ENCODE peak calls at places on chromosomes 2 and 18, in seven cellular contexts. One of them, this sample, is unnamed.

GRCh38 chr2:39737661-39738060 is 41.4 kb downstream of the THUMPD2 start:
- DNase-seq in K562: no peak
- DNase-seq in SK-N-SH: no peak
- DNase-seq in GM12878: no peak
- DNase-seq in HCT116: no peak
- DNase-seq in H1: peak
- DNase-seq in HepG2: no peak
- DNase-seq in this sample: no peak

GRCh38 chr2:36438454-36438977 is 82.9 kb downstream of the CRIM1 start:
- DNase-seq in K562: no peak
- DNase-seq in HCT116: peak
- DNase-seq in GM12878: no peak
- DNase-seq in HepG2: no peak
- DNase-seq in SK-N-SH: peak
- DNase-seq in H1: no peak
- DNase-seq in this sample: peak

GRCh38 chr2:196983934-196984333 is 57.4 kb upstream of the PGAP1 start:
- DNase-seq in GM12878: no peak
- DNase-seq in H1: no peak
- DNase-seq in HCT116: no peak
- DNase-seq in HepG2: no peak
- DNase-seq in K562: no peak
- DNase-seq in SK-N-SH: no peak
- DNase-seq in this sample: no peak

GRCh38 chr2:229714736-229715541 is 584 bp upstream of the DNER start:
- DNase-seq in GM12878: no peak
- DNase-seq in HepG2: peak
- DNase-seq in H1: peak
- DNase-seq in K562: peak
- DNase-seq in SK-N-SH: peak
- DNase-seq in HCT116: no peak
- DNase-seq in this sample: peak

GRCh38 chr2:195363496-195363895 is 293.5 kb upstream of the SLC39A10 start:
- DNase-seq in GM12878: no peak
- DNase-seq in H1: no peak
- DNase-seq in HCT116: no peak
- DNase-seq in SK-N-SH: no peak
- DNase-seq in K562: no peak
- DNase-seq in HepG2: no peak
- DNase-seq in this sample: no peak

GRCh38 chr2:240733803-240734495 is 42.3 kb downstream of the AQP12A start:
- DNase-seq in HepG2: no peak
- DNase-seq in SK-N-SH: no peak
- DNase-seq in K562: no peak
- DNase-seq in GM12878: no peak
- DNase-seq in HCT116: no peak
- DNase-seq in H1: no peak
- DNase-seq in this sample: no peak

GRCh38 chr18:41096504-41096903 is 858.5 kb upstream of the PIK3C3 start:
- DNase-seq in H1: no peak
- DNase-seq in HCT116: no peak
- DNase-seq in SK-N-SH: peak
- DNase-seq in GM12878: no peak
- DNase-seq in HepG2: no peak
- DNase-seq in K562: no peak
- DNase-seq in this sample: no peak

GRCh38 chr2:105910497-105911238 is 166.0 kb downstream of the NCK2 start:
- DNase-seq in HCT116: no peak
- DNase-seq in H1: no peak
- DNase-seq in K562: no peak
- DNase-seq in GM12878: no peak
- DNase-seq in SK-N-SH: no peak
- DNase-seq in HepG2: peak
- DNase-seq in this sample: peak

GRCh38 chr2:168798076-168798887 is 4.2 kb upstream of the NOSTRIN start:
- DNase-seq in K562: peak
- DNase-seq in H1: no peak
- DNase-seq in HepG2: no peak
- DNase-seq in HCT116: no peak
- DNase-seq in GM12878: no peak
- DNase-seq in SK-N-SH: no peak
- DNase-seq in this sample: no peak

GRCh38 chr2:74441690-74442482 is at the start of gene RTKN:
- DNase-seq in H1: peak
- DNase-seq in GM12878: no peak
- DNase-seq in K562: no peak
- DNase-seq in HCT116: peak
- DNase-seq in HepG2: peak
- DNase-seq in SK-N-SH: no peak
- DNase-seq in this sample: peak

GRCh38 chr18:34342960-34343359 is 118.2 kb upstream of the NOL4 start:
- DNase-seq in SK-N-SH: no peak
- DNase-seq in HCT116: no peak
- DNase-seq in K562: no peak
- DNase-seq in GM12878: no peak
- DNase-seq in H1: no peak
- DNase-seq in HepG2: no peak
- DNase-seq in this sample: no peak

GRCh38 chr2:207354466-207354865 is 175.3 kb upstream of the CREB1 start:
- DNase-seq in HepG2: no peak
- DNase-seq in HCT116: no peak
- DNase-seq in SK-N-SH: no peak
- DNase-seq in K562: no peak
- DNase-seq in GM12878: no peak
- DNase-seq in H1: no peak
- DNase-seq in this sample: no peak

GRCh38 chr2:70116936-70117554 is 29.8 kb downstream of the PCBP1 start:
- DNase-seq in GM12878: no peak
- DNase-seq in HepG2: no peak
- DNase-seq in SK-N-SH: no peak
- DNase-seq in H1: no peak
- DNase-seq in HCT116: no peak
- DNase-seq in K562: no peak
- DNase-seq in this sample: no peak

GRCh38 chr2:127479219-127479825 is 47.0 kb downstream of the IWS1 start:
- DNase-seq in SK-N-SH: peak
- DNase-seq in HCT116: peak
- DNase-seq in HepG2: peak
- DNase-seq in H1: no peak
- DNase-seq in GM12878: peak
- DNase-seq in K562: no peak
- DNase-seq in this sample: peak

GRCh38 chr2:43210467-43211303 is 15.7 kb downstream of the ZFP36L2 start:
- DNase-seq in GM12878: no peak
- DNase-seq in HCT116: no peak
- DNase-seq in K562: peak
- DNase-seq in HepG2: peak
- DNase-seq in SK-N-SH: no peak
- DNase-seq in H1: no peak
- DNase-seq in this sample: no peak

GRCh38 chr2:75560022-75560767 is 544 bp downstream of the EVA1A start:
- DNase-seq in SK-N-SH: peak
- DNase-seq in HCT116: no peak
- DNase-seq in HepG2: no peak
- DNase-seq in GM12878: no peak
- DNase-seq in H1: peak
- DNase-seq in K562: no peak
- DNase-seq in this sample: peak

GRCh38 chr18:8162797-8163196 is 446.4 kb upstream of the RAB12 start:
- DNase-seq in HepG2: no peak
- DNase-seq in SK-N-SH: no peak
- DNase-seq in GM12878: no peak
- DNase-seq in H1: no peak
- DNase-seq in HCT116: no peak
- DNase-seq in K562: no peak
- DNase-seq in this sample: no peak

GRCh38 chr18:32907656-32908441 is 135.0 kb upstream of the KLHL14 start:
- DNase-seq in HepG2: no peak
- DNase-seq in SK-N-SH: no peak
- DNase-seq in HCT116: no peak
- DNase-seq in GM12878: no peak
- DNase-seq in H1: no peak
- DNase-seq in K562: no peak
- DNase-seq in this sample: no peak

GRCh38 chr2:85753525-85754312 is at the start of gene ATOH8:
- DNase-seq in GM12878: no peak
- DNase-seq in K562: peak
- DNase-seq in HepG2: peak
- DNase-seq in H1: peak
- DNase-seq in SK-N-SH: peak
- DNase-seq in HCT116: no peak
- DNase-seq in this sample: peak

GRCh38 chr2:231387904-231388724 is 7.4 kb upstream of the B3GNT7 start:
- DNase-seq in SK-N-SH: peak
- DNase-seq in H1: no peak
- DNase-seq in HCT116: no peak
- DNase-seq in K562: no peak
- DNase-seq in GM12878: no peak
- DNase-seq in HepG2: peak
- DNase-seq in this sample: no peak

GRCh38 chr2:66440011-66440542 is 5.2 kb downstream of the MEIS1 start:
- DNase-seq in K562: no peak
- DNase-seq in SK-N-SH: no peak
- DNase-seq in HepG2: no peak
- DNase-seq in H1: no peak
- DNase-seq in HCT116: no peak
- DNase-seq in GM12878: no peak
- DNase-seq in this sample: no peak

GRCh38 chr2:223100061-223100511 is 48.1 kb downstream of the KCNE4 start:
- DNase-seq in K562: no peak
- DNase-seq in SK-N-SH: no peak
- DNase-seq in GM12878: no peak
- DNase-seq in H1: no peak
- DNase-seq in HCT116: no peak
- DNase-seq in HepG2: no peak
- DNase-seq in this sample: peak

GRCh38 chr2:11234309-11234708 is 79.0 kb downstream of the SLC66A3 start:
- DNase-seq in H1: no peak
- DNase-seq in SK-N-SH: peak
- DNase-seq in HepG2: no peak
- DNase-seq in K562: no peak
- DNase-seq in HCT116: no peak
- DNase-seq in GM12878: no peak
- DNase-seq in this sample: peak

GRCh38 chr2:106886916-106887758 is 1.2 kb upstream of the ST6GAL2 start:
- DNase-seq in HCT116: no peak
- DNase-seq in SK-N-SH: peak
- DNase-seq in HepG2: no peak
- DNase-seq in GM12878: no peak
- DNase-seq in H1: peak
- DNase-seq in K562: no peak
- DNase-seq in this sample: no peak

GRCh38 chr2:160062283-160063005 is at the start of gene PLA2R1:
- DNase-seq in HepG2: no peak
- DNase-seq in K562: no peak
- DNase-seq in GM12878: no peak
- DNase-seq in SK-N-SH: no peak
- DNase-seq in HCT116: no peak
- DNase-seq in H1: peak
- DNase-seq in this sample: peak

GRCh38 chr2:171436307-171436706 is 2.3 kb downstream of the DCAF17 start:
- DNase-seq in HepG2: no peak
- DNase-seq in K562: no peak
- DNase-seq in H1: no peak
- DNase-seq in GM12878: no peak
- DNase-seq in HCT116: no peak
- DNase-seq in SK-N-SH: no peak
- DNase-seq in this sample: no peak

GRCh38 chr2:171441470-171441869 is 7.4 kb downstream of the DCAF17 start:
- DNase-seq in GM12878: no peak
- DNase-seq in K562: no peak
- DNase-seq in HepG2: no peak
- DNase-seq in H1: no peak
- DNase-seq in SK-N-SH: no peak
- DNase-seq in HCT116: no peak
- DNase-seq in this sample: no peak
- TF ChIP-seq JUND in GM12878: no peak
- TF ChIP-seq JUND in K562: no peak
- TF ChIP-seq JUND in HepG2: no peak
- TF ChIP-seq JUND in H1: no peak
- TF ChIP-seq JUND in SK-N-SH: no peak
- TF ChIP-seq JUND in HCT116: no peak
- TF ChIP-seq JUND in this sample: no peak

DNA sequence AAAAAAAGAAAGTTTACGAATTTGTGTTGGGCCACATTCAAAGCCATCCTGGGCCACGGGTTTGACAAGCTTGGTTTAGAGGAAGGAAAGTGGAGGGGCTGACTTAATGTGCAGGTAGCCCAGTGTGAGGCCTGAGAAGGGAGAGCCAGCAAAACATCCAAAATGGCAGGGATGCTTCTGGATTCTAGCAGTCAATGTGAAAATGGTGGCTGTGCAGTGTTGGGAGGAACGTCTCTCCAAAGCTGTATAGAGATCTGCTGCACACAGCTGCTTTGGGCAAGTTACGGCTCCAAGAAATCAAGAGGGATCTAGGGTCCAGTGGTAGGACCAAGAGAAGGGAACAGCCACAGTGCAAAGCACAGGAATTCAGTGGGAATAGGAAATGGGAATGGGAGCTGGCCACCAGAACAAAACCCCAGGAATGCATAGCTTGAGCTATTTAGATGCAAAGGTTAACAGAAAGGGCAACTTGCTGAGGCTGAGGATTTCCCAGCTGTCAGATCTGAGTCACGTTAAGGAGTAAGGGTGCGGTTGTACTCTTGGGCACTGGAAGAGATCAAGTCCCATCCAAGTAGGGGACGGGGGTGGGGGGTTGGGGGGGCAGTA is 70.6 kb downstream of the B3GNT2 start:
- DNase-seq in SK-N-SH: no peak
- DNase-seq in H1: peak
- DNase-seq in HCT116: no peak
- DNase-seq in K562: no peak
- DNase-seq in HepG2: no peak
- DNase-seq in GM12878: no peak
- DNase-seq in this sample: no peak
- TF ChIP-seq JUND in SK-N-SH: no peak
- TF ChIP-seq JUND in H1: peak
- TF ChIP-seq JUND in HCT116: no peak
- TF ChIP-seq JUND in K562: no peak
- TF ChIP-seq JUND in HepG2: no peak
- TF ChIP-seq JUND in GM12878: no peak
- TF ChIP-seq JUND in this sample: no peak

DNA sequence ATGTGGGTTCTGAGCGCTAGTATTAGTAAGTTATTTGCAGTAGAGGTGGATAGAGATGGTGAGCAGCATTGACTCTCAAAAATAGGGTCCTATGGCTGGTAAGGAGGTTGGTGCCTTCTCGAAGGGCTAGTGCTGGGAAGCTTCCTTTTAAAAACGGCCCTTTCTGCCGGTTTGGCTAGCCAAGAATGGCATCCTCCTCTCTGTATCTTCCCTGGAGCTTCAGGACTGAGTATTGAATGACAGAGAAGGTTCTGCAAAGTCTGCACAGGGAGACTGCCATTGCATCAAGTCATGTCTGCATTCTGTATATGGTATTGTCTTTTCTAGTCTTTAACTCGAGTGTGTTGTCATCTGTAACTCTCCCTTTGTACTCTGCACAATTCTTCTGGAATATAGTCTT is 1.0 kb downstream of the LDLRAD4 start:
- DNase-seq in H1: no peak
- DNase-seq in GM12878: no peak
- DNase-seq in K562: no peak
- DNase-seq in HepG2: no peak
- DNase-seq in SK-N-SH: no peak
- DNase-seq in HCT116: no peak
- DNase-seq in this sample: no peak
- TF ChIP-seq JUND in H1: no peak
- TF ChIP-seq JUND in GM12878: no peak
- TF ChIP-seq JUND in K562: no peak
- TF ChIP-seq JUND in HepG2: no peak
- TF ChIP-seq JUND in SK-N-SH: no peak
- TF ChIP-seq JUND in HCT116: no peak
- TF ChIP-seq JUND in this sample: no peak

GRCh38 chr18:45962461-45962860 is 4.7 kb downstream of the EPG5 start:
- DNase-seq in K562: no peak
- DNase-seq in GM12878: peak
- DNase-seq in SK-N-SH: no peak
- DNase-seq in H1: no peak
- DNase-seq in HepG2: peak
- DNase-seq in HCT116: no peak
- DNase-seq in this sample: no peak
- TF ChIP-seq JUND in K562: no peak
- TF ChIP-seq JUND in GM12878: no peak
- TF ChIP-seq JUND in SK-N-SH: no peak
- TF ChIP-seq JUND in H1: no peak
- TF ChIP-seq JUND in HepG2: no peak
- TF ChIP-seq JUND in HCT116: no peak
- TF ChIP-seq JUND in this sample: no peak